ENCODE peak calls at places on chromosomes 11 and 22, in six cellular contexts. F is IMR-90, J is mesenchymal stem cell, Q is neuronal stem cell, D is trophoblast cell, P is H1. V is an unnamed sample. For H3K4me1, the result is how much of the 10 kb centered on the place peaks cover.

GRCh38 chr11:118908931-118909618 is 16.7 kb downstream of the BCL9L start:
- DNase-seq in F (peak), J (peak), Q (no peak), D (no peak), P (peak), V (peak)

GRCh38 chr11:116879789-116880402 is 42.5 kb upstream of the APOA1 start:
- DNase-seq in F (peak), J (peak), Q (peak), D (peak), P (no peak), V (no peak)

GRCh38 chr11:65643971-65644370 is 6.1 kb downstream of the SIPA1 start:
- DNase-seq in F (no peak), J (no peak), Q (no peak), D (no peak), P (no peak), V (peak)

GRCh38 chr11:27592111-27592780 is 85.7 kb upstream of the LIN7C start:
- DNase-seq in F (peak), J (no peak), Q (no peak), D (no peak), P (no peak), V (no peak)

GRCh38 chr11:29538339-29539036 is 478.3 kb downstream of the KCNA4 start:
- DNase-seq in F (no peak), J (no peak), Q (no peak), D (no peak), P (no peak), V (no peak)

GRCh38 chr11:26904114-26904513 is 89.8 kb upstream of the FIBIN start:
- DNase-seq in F (no peak), J (no peak), Q (no peak), D (no peak), P (no peak), V (no peak)

GRCh38 chr22:39283312-39284141 is 35.9 kb downstream of the RPL3 start:
- DNase-seq in F (peak), J (peak), Q (no peak), D (peak), P (no peak), V (no peak)

GRCh38 chr11:68002943-68003845 is 703 bp downstream of the UNC93B1 start:
- DNase-seq in F (no peak), J (no peak), Q (no peak), D (peak), P (peak), V (peak)

GRCh38 chr11:9716275-9717039 is 52.6 kb downstream of the SWAP70 start:
- DNase-seq in F (peak), J (peak), Q (no peak), D (peak), P (no peak), V (no peak)

GRCh38 chr22:26667140-26667539 is 9.8 kb downstream of the MIAT start:
- DNase-seq in F (no peak), J (no peak), Q (no peak), D (no peak), P (no peak), V (no peak)

GRCh38 chr11:912266-912665 is 1.7 kb upstream of the CHID1 start:
- DNase-seq in F (no peak), J (no peak), Q (no peak), D (no peak), P (no peak), V (no peak)

GRCh38 chr11:92246637-92247036 is 22.0 kb downstream of the FAT3 start:
- DNase-seq in F (no peak), J (no peak), Q (no peak), D (no peak), P (no peak), V (no peak)

GRCh38 chr11:129317564-129317963 is 58.1 kb upstream of the BARX2 start:
- DNase-seq in F (no peak), J (no peak), Q (no peak), D (no peak), P (no peak), V (no peak)

GRCh38 chr11:5553347-5553746 is 5.0 kb upstream of the OR52H1 start:
- DNase-seq in F (peak), J (no peak), Q (no peak), D (no peak), P (no peak), V (no peak)

GRCh38 chr11:44861829-44862545 is 88.7 kb downstream of the TP53I11 start:
- DNase-seq in F (peak), J (peak), Q (no peak), D (peak), P (no peak), V (peak)
- H3K23ac ChIP-seq in F (peak), J (no peak), Q (peak), D (no peak), P (no peak), V (no peak)

GRCh38 chr22:37561209-37562048 is 1.1 kb downstream of the CDC42EP1 start:
- DNase-seq in F (peak), J (peak), Q (peak), D (peak), P (peak), V (peak)

GRCh38 chr22:37560682-37561208 is 465 bp downstream of the CDC42EP1 start:
- DNase-seq in F (peak), J (peak), Q (no peak), D (no peak), P (no peak), V (peak)

GRCh38 chr22:37558815-37559214 is 1.5 kb upstream of the CDC42EP1 start:
- DNase-seq in F (no peak), J (no peak), Q (no peak), D (no peak), P (no peak), V (peak)

GRCh38 chr22:37559901-37560681 is at the start of gene CDC42EP1:
- DNase-seq in F (peak), J (peak), Q (no peak), D (peak), P (peak), V (peak)

DNA sequence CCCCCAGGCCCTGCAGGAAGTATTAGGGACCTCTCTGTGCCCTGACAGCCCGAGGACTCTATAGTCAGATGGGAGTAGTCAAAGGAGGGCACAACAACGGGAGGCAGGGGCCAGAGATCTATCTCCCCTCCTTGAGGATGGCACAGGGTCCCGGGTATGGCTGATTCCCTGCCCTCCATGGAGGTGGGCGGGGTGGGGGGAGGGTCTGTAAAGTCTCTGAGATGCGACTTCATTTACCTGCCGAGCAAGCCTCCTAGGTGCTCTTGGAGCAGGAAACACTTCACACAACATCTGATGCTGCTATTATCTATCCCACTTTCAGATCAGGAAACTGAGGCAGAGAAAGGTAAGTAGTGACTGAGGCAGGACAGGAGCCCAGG is 769 bp upstream of the CDC42EP1 start:
- DNase-seq in F (no peak), J (no peak), Q (no peak), D (no peak), P (no peak), V (peak)
- H3K4me1 ChIP-seq in F (under half), J (half or more), Q (under half), D (under half), P (under half), V (under half)

GRCh38 chr11:8230921-8231847 is 32.5 kb downstream of the LMO1 start:
- DNase-seq in F (no peak), J (no peak), Q (no peak), D (no peak), P (no peak), V (no peak)
- H3K14ac ChIP-seq in F (no peak), J (no peak), Q (peak), D (peak), P (no peak), V (no peak)

GRCh38 chr11:83480811-83481210 is 194.6 kb upstream of the CCDC90B start:
- DNase-seq in F (no peak), J (no peak), Q (peak), D (peak), P (no peak), V (no peak)
- H3K23ac ChIP-seq in F (no peak), J (no peak), Q (no peak), D (no peak), P (no peak), V (no peak)

DNA sequence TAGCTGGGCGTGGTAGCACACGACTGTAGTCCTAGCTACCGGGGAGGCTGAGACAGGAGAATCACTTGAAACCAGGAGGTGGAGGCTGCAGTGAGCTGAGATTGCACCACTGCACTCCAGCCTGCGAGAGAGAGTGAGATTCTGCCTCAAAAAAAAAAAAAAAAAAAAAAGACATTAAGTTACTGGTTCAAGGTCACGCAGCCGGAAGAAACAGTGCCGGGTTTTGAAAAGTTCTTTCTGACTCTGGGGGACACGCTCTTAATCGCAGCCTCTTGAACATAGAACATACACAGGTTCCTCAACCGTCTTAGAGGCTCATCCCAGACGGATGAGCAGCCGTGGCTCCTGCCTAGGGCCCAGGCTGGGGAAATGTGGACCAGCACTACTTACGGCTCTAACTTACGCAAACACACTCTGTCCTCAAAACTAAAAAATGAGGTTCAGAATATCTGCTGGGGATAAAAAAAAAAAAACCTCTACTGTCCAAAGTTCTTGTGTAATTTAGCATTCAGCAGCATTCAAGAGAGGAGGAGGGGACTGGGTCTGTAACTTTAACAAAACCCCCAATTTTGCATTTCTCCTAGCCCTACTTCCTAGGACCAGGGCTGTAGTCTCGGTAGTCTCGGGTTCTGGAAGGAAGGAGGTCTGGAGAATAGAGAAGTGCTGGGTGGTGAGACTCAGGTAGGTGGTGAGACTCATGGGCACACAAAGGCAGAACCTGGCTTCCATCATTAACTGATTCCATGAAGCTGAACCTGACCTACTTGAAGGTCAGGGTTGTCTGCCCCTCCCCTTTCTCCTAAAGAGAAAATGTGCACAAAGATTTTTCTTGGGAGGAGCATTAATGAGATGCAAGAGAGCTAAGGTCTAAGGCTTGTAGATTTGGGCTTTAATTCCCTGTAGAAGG is 6.0 kb downstream of the SPTBN2 start:
- DNase-seq in F (no peak), J (no peak), Q (no peak), D (no peak), P (no peak), V (no peak)
- H3K4me1 ChIP-seq in F (under half), J (under half), Q (under half), D (under half), P (under half), V (under half)

GRCh38 chr11:78753297-78753696 is 178.6 kb upstream of the NARS2 start:
- DNase-seq in F (peak), J (no peak), Q (no peak), D (no peak), P (no peak), V (no peak)
- H3K14ac ChIP-seq in F (no peak), J (no peak), Q (no peak), D (no peak), P (no peak), V (no peak)